ENCODE peak calls at places on chromosome X, in nine cellular contexts. One of them, this sample, is unnamed.

GRCh38 chrX:133495464-133496391 is 80.4 kb upstream of the GPC4 start:
- DNase-seq in memory B cell: no peak
- DNase-seq in mesendoderm: no peak
- DNase-seq in head of caudate nucleus: peak; percentile 4
- DNase-seq in activated CD8-positive, alpha-beta T cell treated with anti-CD3 and anti-CD28 coated beads, Interleukin-2, amount 10 ng/mL, durations not matched to agents 7 days and 5 days: no peak
- DNase-seq in tibial artery: peak; percentile 48
- DNase-seq in GM13976: no peak
- DNase-seq in Karpas-422: no peak
- DNase-seq in putamen: peak; percentile 1
- DNase-seq in this sample: peak; percentile 51

GRCh38 chrX:24777660-24778059 is 83.9 kb downstream of the POLA1 start:
- DNase-seq in memory B cell: peak; percentile 5
- DNase-seq in mesendoderm: no peak
- DNase-seq in head of caudate nucleus: no peak
- DNase-seq in activated CD8-positive, alpha-beta T cell treated with anti-CD3 and anti-CD28 coated beads, Interleukin-2, amount 10 ng/mL, durations not matched to agents 7 days and 5 days: no peak
- DNase-seq in tibial artery: no peak
- DNase-seq in GM13976: peak; percentile 46
- DNase-seq in Karpas-422: peak; percentile 74
- DNase-seq in putamen: no peak
- DNase-seq in this sample: no peak

GRCh38 chrX:110851780-110852179 is 56.2 kb upstream of the CHRDL1 start:
- DNase-seq in memory B cell: no peak
- DNase-seq in mesendoderm: peak; percentile 17
- DNase-seq in head of caudate nucleus: no peak
- DNase-seq in activated CD8-positive, alpha-beta T cell treated with anti-CD3 and anti-CD28 coated beads, Interleukin-2, amount 10 ng/mL, durations not matched to agents 7 days and 5 days: no peak
- DNase-seq in tibial artery: peak; percentile 19
- DNase-seq in GM13976: no peak
- DNase-seq in Karpas-422: no peak
- DNase-seq in putamen: no peak
- DNase-seq in this sample: peak; percentile 59

GRCh38 chrX:2640436-2641150 is 50.5 kb upstream of the CD99 start:
- DNase-seq in memory B cell: no peak
- DNase-seq in mesendoderm: no peak
- DNase-seq in head of caudate nucleus: no peak
- DNase-seq in activated CD8-positive, alpha-beta T cell treated with anti-CD3 and anti-CD28 coated beads, Interleukin-2, amount 10 ng/mL, durations not matched to agents 7 days and 5 days: peak; percentile 13
- DNase-seq in tibial artery: no peak
- DNase-seq in GM13976: no peak
- DNase-seq in Karpas-422: no peak
- DNase-seq in putamen: no peak
- DNase-seq in this sample: no peak

GRCh38 chrX:67555578-67556203 is 11.9 kb downstream of the AR start:
- DNase-seq in memory B cell: no peak
- DNase-seq in mesendoderm: peak; percentile 64
- DNase-seq in head of caudate nucleus: peak; percentile 4
- DNase-seq in activated CD8-positive, alpha-beta T cell treated with anti-CD3 and anti-CD28 coated beads, Interleukin-2, amount 10 ng/mL, durations not matched to agents 7 days and 5 days: no peak
- DNase-seq in tibial artery: no peak
- DNase-seq in GM13976: no peak
- DNase-seq in Karpas-422: peak; percentile 71
- DNase-seq in putamen: no peak
- DNase-seq in this sample: peak; percentile 18

GRCh38 chrX:84182521-84182920 is 5.5 kb downstream of the RPS6KA6 start:
- DNase-seq in memory B cell: no peak
- DNase-seq in mesendoderm: peak; percentile 20
- DNase-seq in head of caudate nucleus: no peak
- DNase-seq in activated CD8-positive, alpha-beta T cell treated with anti-CD3 and anti-CD28 coated beads, Interleukin-2, amount 10 ng/mL, durations not matched to agents 7 days and 5 days: no peak
- DNase-seq in tibial artery: no peak
- DNase-seq in GM13976: no peak
- DNase-seq in Karpas-422: peak; percentile 22
- DNase-seq in putamen: no peak
- DNase-seq in this sample: no peak

GRCh38 chrX:49079489-49080428 is at the start of gene WDR45:
- DNase-seq in memory B cell: peak; percentile 54
- DNase-seq in mesendoderm: peak; percentile 76
- DNase-seq in head of caudate nucleus: peak; percentile 76
- DNase-seq in activated CD8-positive, alpha-beta T cell treated with anti-CD3 and anti-CD28 coated beads, Interleukin-2, amount 10 ng/mL, durations not matched to agents 7 days and 5 days: peak; percentile 82
- DNase-seq in tibial artery: peak; percentile 70
- DNase-seq in GM13976: peak; percentile 84
- DNase-seq in Karpas-422: peak; percentile 78
- DNase-seq in putamen: peak; percentile 66
- DNase-seq in this sample: peak; percentile 49

GRCh38 chrX:131816551-131817136 is 206.5 kb upstream of the STK26 start:
- DNase-seq in memory B cell: peak; percentile 78
- DNase-seq in mesendoderm: no peak
- DNase-seq in head of caudate nucleus: peak; percentile 90
- DNase-seq in activated CD8-positive, alpha-beta T cell treated with anti-CD3 and anti-CD28 coated beads, Interleukin-2, amount 10 ng/mL, durations not matched to agents 7 days and 5 days: peak; percentile 69
- DNase-seq in tibial artery: peak; percentile 45
- DNase-seq in GM13976: peak; percentile 39
- DNase-seq in Karpas-422: peak; percentile 86
- DNase-seq in putamen: peak; percentile 52
- DNase-seq in this sample: no peak

GRCh38 chrX:66163849-66164401 is at the start of gene HEPH:
- DNase-seq in memory B cell: no peak
- DNase-seq in mesendoderm: peak; percentile 91
- DNase-seq in head of caudate nucleus: peak; percentile 2
- DNase-seq in activated CD8-positive, alpha-beta T cell treated with anti-CD3 and anti-CD28 coated beads, Interleukin-2, amount 10 ng/mL, durations not matched to agents 7 days and 5 days: no peak
- DNase-seq in tibial artery: no peak
- DNase-seq in GM13976: peak; percentile 7
- DNase-seq in Karpas-422: no peak
- DNase-seq in putamen: peak; percentile 19
- DNase-seq in this sample: no peak

GRCh38 chrX:134933248-134933647 is 57.5 kb upstream of the SMIM10 start:
- DNase-seq in memory B cell: no peak
- DNase-seq in mesendoderm: no peak
- DNase-seq in head of caudate nucleus: no peak
- DNase-seq in activated CD8-positive, alpha-beta T cell treated with anti-CD3 and anti-CD28 coated beads, Interleukin-2, amount 10 ng/mL, durations not matched to agents 7 days and 5 days: no peak
- DNase-seq in tibial artery: no peak
- DNase-seq in GM13976: no peak
- DNase-seq in Karpas-422: no peak
- DNase-seq in putamen: no peak
- DNase-seq in this sample: no peak

GRCh38 chrX:11532291-11533075 is 133.2 kb downstream of the ARHGAP6 start:
- DNase-seq in memory B cell: no peak
- DNase-seq in mesendoderm: peak; percentile 51
- DNase-seq in head of caudate nucleus: no peak
- DNase-seq in activated CD8-positive, alpha-beta T cell treated with anti-CD3 and anti-CD28 coated beads, Interleukin-2, amount 10 ng/mL, durations not matched to agents 7 days and 5 days: no peak
- DNase-seq in tibial artery: no peak
- DNase-seq in GM13976: no peak
- DNase-seq in Karpas-422: no peak
- DNase-seq in putamen: no peak
- DNase-seq in this sample: no peak